ENCODE peak calls at places on chromosomes 5 and 9, in seven cellular contexts. L is epithelial cell of proximal tubule, V is fibroblast of pulmonary artery, R is GM20000, K is GM13977, W is astrocyte of the spinal cord, M is psoas muscle. J is an unnamed sample.

GRCh38 chr9:112535811-112536210 is 49.2 kb downstream of the KIAA1958 start:
- DNase-seq in M (no peak), V (peak), K (no peak), L (no peak), W (peak), R (no peak), J (no peak)

GRCh38 chr9:116434314-116434713 is 252.8 kb upstream of the TRIM32 start:
- DNase-seq in V (no peak), L (no peak), W (no peak), R (no peak), K (no peak), M (no peak), J (no peak)

GRCh38 chr5:74250304-74251102 is 390.0 kb downstream of the ENC1 start:
- DNase-seq in V (no peak), K (no peak), W (no peak), R (no peak), M (no peak), L (no peak), J (no peak)

GRCh38 chr5:171571663-171572062 is 152.2 kb downstream of the FGF18 start:
- DNase-seq in M (no peak), W (peak), L (peak), V (peak), K (no peak), R (no peak), J (no peak)

GRCh38 chr5:150502106-150502505 is 5.8 kb upstream of the NDST1 start:
- DNase-seq in W (no peak), M (no peak), L (no peak), R (no peak), K (no peak), V (no peak), J (no peak)

GRCh38 chr9:73807956-73808355 is 656.3 kb downstream of the ANXA1 start:
- DNase-seq in K (no peak), R (no peak), V (peak), M (no peak), W (peak), L (no peak), J (no peak)

GRCh38 chr9:9536481-9536880 is 1076.3 kb downstream of the PTPRD start:
- DNase-seq in W (no peak), M (no peak), V (no peak), R (no peak), L (no peak), K (no peak), J (no peak)

GRCh38 chr9:4196376-4196775 is 103.5 kb downstream of the GLIS3 start:
- DNase-seq in V (no peak), R (no peak), K (no peak), M (no peak), L (no peak), W (peak), J (no peak)

GRCh38 chr9:138043061-138043410 is 165.5 kb downstream of the CACNA1B start:
- DNase-seq in L (no peak), K (no peak), M (peak), R (no peak), W (no peak), V (no peak), J (no peak)

GRCh38 chr5:167147879-167148278 is 1143.6 kb upstream of the WWC1 start:
- DNase-seq in R (no peak), W (no peak), M (no peak), K (no peak), L (no peak), V (no peak), J (no peak)

GRCh38 chr9:116873441-116873840 is 186.3 kb downstream of the TRIM32 start:
- DNase-seq in V (no peak), R (no peak), M (no peak), L (no peak), W (no peak), K (no peak), J (no peak)

GRCh38 chr5:151772868-151773561 is 1.3 kb downstream of the G3BP1 start:
- DNase-seq in W (peak), K (no peak), M (no peak), R (no peak), V (peak), L (no peak), J (no peak)

GRCh38 chr9:133691659-133692363 is 46.3 kb downstream of the SARDH start:
- DNase-seq in R (no peak), V (no peak), L (no peak), W (peak), M (peak), K (no peak), J (peak)

GRCh38 chr5:83844320-83845068 is 123.8 kb upstream of the HAPLN1 start:
- DNase-seq in R (peak), K (peak), M (no peak), W (peak), V (peak), L (no peak), J (no peak)

GRCh38 chr5:161312882-161313281 is 233.6 kb downstream of the GABRB2 start:
- DNase-seq in K (no peak), W (no peak), V (no peak), M (no peak), R (no peak), L (no peak), J (no peak)

GRCh38 chr5:150490754-150491153 is 17.2 kb upstream of the NDST1 start:
- DNase-seq in W (no peak), K (no peak), V (no peak), L (no peak), M (no peak), R (no peak), J (no peak)

GRCh38 chr9:133342570-133342969 is 5.4 kb downstream of the MED22 start:
- DNase-seq in W (no peak), V (no peak), K (no peak), L (no peak), R (no peak), M (no peak), J (peak)

GRCh38 chr9:35611230-35611797 is 6.3 kb downstream of the TESK1 start:
- DNase-seq in W (peak), K (peak), L (no peak), M (peak), V (peak), R (peak), J (peak)

GRCh38 chr9:121634329-121634784 is 17.1 kb upstream of the DAB2IP start:
- DNase-seq in W (no peak), L (no peak), K (peak), M (no peak), V (no peak), R (peak), J (no peak)

GRCh38 chr9:78871452-78872331 is 574.8 kb downstream of the PSAT1 start:
- DNase-seq in V (peak), L (peak), W (peak), R (no peak), K (no peak), M (no peak), J (no peak)

GRCh38 chr5:68641211-68641610 is 425.7 kb downstream of the PIK3R1 start:
- DNase-seq in W (no peak), R (peak), V (no peak), L (no peak), K (peak), M (no peak), J (no peak)

GRCh38 chr5:105506692-105507277 is 1944.2 kb upstream of the NUDT12 start:
- DNase-seq in K (peak), W (peak), R (peak), V (peak), L (no peak), M (no peak), J (peak)

GRCh38 chr9:81387360-81387759 is 302.0 kb downstream of the TLE1 start:
- DNase-seq in K (no peak), M (no peak), W (no peak), L (no peak), R (no peak), V (no peak), J (no peak)

GRCh38 chr5:137638841-137639240 is 97.0 kb downstream of the KLHL3 start:
- DNase-seq in R (no peak), V (no peak), M (no peak), L (no peak), W (no peak), K (no peak), J (no peak)

GRCh38 chr5:131156385-131156784 is 8.7 kb downstream of the HINT1 start:
- DNase-seq in L (no peak), R (no peak), M (no peak), V (no peak), W (no peak), K (no peak), J (no peak)

GRCh38 chr5:138573949-138574670 is 1.1 kb downstream of the HSPA9 start:
- DNase-seq in M (no peak), R (no peak), K (no peak), L (no peak), W (no peak), V (no peak), J (no peak)

GRCh38 chr5:1642621-1643061 is 118.9 kb upstream of the LPCAT1 start:
- DNase-seq in K (no peak), R (no peak), M (peak), W (no peak), V (no peak), L (no peak), J (no peak)

GRCh38 chr5:1642221-1642620 is 118.5 kb upstream of the LPCAT1 start:
- DNase-seq in W (no peak), R (no peak), M (peak), L (no peak), K (no peak), V (no peak), J (no peak)

GRCh38 chr5:1647580-1647979 is 123.8 kb upstream of the LPCAT1 start:
- DNase-seq in W (no peak), V (no peak), M (peak), K (no peak), R (no peak), L (no peak), J (no peak)

GRCh38 chr5:1643651-1644392 is 120.1 kb upstream of the LPCAT1 start:
- DNase-seq in V (no peak), R (peak), W (no peak), K (no peak), L (no peak), M (peak), J (no peak)

DNA sequence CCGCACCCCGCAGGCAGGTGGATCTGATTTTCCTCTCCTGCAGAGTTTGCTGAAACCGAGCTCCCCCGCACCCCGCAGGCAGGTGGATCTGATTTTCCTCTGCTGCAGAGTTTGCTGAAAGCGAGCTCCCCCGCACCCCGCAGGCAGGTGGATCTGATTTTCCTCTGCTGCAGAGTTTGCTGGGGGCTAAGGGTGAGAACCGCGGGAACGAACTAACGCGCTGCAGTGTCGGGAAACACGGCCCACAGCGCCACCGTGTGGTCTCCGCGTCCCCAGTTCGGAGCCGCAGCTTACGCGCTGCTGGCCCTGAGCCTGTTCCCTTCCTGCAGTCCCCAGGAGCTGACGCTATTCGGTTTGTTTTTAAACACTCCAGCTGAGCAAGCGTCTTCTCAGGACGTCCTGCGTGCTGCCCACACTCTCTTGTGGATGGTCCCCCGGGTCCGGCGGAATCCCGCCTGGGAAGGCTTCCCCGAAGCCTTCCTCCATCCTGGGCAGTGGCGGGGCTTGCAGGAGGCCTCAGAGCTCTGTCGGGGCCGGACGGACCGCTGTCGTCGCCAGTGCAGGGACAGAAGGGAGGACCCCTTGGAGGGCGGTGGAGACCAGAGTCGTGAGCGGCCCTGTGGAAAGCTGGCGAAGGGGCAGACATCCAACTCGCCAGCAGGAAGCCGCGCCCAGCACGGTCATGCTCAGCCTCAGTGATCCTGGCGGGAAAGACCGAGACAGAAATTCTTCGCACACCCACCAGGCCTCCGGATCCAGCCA is 121.2 kb upstream of the LPCAT1 start:
- DNase-seq in K (peak), L (no peak), M (peak), R (peak), V (peak), W (peak), J (peak)
- TF ChIP-seq CTCF in K (peak), L (peak), M (peak), R (peak), V (peak), W (peak), J (peak)

GRCh38 chr5:128536861-128537305 is 1.2 kb downstream of the FBN2 start:
- DNase-seq in V (peak), K (no peak), M (no peak), L (no peak), R (no peak), W (no peak), J (no peak)
- TF ChIP-seq CTCF in V (peak), K (no peak), M (no peak), L (no peak), R (no peak), W (peak), J (no peak)

DNA sequence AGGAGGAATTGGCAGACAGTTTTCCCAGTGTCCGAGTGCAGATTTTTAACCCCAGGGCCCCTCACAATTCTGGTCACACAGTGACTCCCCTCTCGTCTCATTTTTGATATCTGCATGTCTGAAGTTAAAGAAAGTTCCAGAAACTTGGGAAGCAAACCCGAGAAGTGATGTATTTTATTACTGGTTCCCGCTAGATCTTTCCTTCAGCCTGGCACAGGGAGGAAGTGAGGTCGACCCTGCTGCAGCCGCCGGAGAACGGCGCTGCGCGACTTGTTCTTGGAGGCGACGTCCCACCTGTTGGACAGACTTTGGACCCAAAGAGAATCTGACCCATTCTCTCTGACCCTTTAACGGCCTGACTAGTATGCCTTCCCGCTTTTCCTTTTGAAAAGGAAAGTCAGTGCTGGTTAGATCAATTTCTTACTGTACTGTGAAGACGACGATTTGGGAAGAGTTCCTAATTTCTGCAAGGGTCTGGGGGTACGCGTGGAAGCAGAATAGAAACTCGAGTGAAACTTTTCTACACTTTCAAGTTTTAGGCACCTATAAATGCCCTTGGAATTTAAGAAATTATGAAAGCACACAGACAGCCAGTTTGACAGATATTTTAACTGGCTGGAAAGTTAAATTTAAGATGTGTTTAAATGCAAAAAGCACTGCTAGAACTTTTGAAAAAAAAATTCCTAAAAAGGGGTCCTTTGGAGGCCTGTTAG is 748 bp downstream of the OTULIN start:
- DNase-seq in L (no peak), K (peak), V (peak), M (peak), R (peak), W (no peak), J (no peak)
- TF ChIP-seq CTCF in L (no peak), K (peak), V (no peak), M (no peak), R (no peak), W (no peak), J (no peak)

GRCh38 chr9:125703662-125704061 is 3.3 kb downstream of the MAPKAP1 start:
- DNase-seq in K (no peak), V (no peak), W (no peak), L (no peak), M (no peak), R (no peak), J (no peak)

GRCh38 chr9:125701351-125701750 is 5.7 kb downstream of the MAPKAP1 start:
- DNase-seq in L (peak), K (no peak), V (no peak), W (peak), M (no peak), R (peak), J (no peak)

GRCh38 chr9:125705893-125706292 is 1.1 kb downstream of the MAPKAP1 start:
- DNase-seq in W (no peak), V (no peak), R (no peak), L (no peak), M (no peak), K (no peak), J (no peak)

GRCh38 chr9:125706661-125707539 is at the start of gene MAPKAP1:
- DNase-seq in M (peak), L (peak), V (peak), R (peak), W (peak), K (peak), J (peak)
- TF ChIP-seq CTCF in M (no peak), L (no peak), V (no peak), R (no peak), W (no peak), K (no peak), J (no peak)

GRCh38 chr5:169511708-169512107 is 71.9 kb upstream of the SPDL1 start:
- DNase-seq in L (no peak), K (no peak), W (no peak), V (no peak), R (no peak), M (no peak), J (no peak)
- TF ChIP-seq CTCF in L (peak), K (no peak), W (no peak), V (peak), R (no peak), M (no peak), J (no peak)

GRCh38 chr5:154723740-154724505 is 31.3 kb upstream of the LARP1 start:
- DNase-seq in V (peak), M (no peak), L (no peak), W (peak), R (no peak), K (no peak), J (no peak)

GRCh38 chr5:154728884-154729283 is 26.3 kb upstream of the LARP1 start:
- DNase-seq in R (no peak), K (no peak), M (no peak), W (no peak), V (no peak), L (no peak), J (no peak)

GRCh38 chr5:154722936-154723335 is 32.2 kb upstream of the LARP1 start:
- DNase-seq in L (no peak), V (no peak), K (no peak), W (no peak), M (no peak), R (no peak), J (no peak)

GRCh38 chr5:154729613-154730012 is 25.6 kb upstream of the LARP1 start:
- DNase-seq in K (no peak), R (no peak), V (peak), W (no peak), L (no peak), M (no peak), J (no peak)

DNA sequence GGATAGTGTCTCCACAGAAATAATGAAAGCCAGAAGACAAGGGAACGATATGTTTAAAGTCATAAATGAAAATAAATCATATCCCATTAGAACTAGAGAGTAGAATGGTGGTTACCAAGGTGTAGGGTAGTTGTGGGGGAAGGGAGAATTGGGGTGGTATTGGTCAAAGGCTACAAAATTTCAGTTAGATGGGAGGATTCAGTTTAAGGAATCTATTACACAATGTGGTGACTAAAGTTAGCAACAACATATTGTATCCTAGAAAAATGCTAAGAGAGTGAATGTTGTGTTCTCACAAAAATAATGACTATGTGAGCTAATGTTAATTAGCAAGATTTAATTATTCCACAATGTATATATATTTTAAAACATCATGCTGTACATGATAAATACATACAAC is 27.8 kb upstream of the LARP1 start:
- DNase-seq in M (no peak), L (no peak), W (no peak), R (no peak), V (no peak), K (no peak), J (no peak)
- TF ChIP-seq CTCF in M (no peak), L (no peak), W (no peak), R (no peak), V (no peak), K (no peak), J (no peak)

GRCh38 chr5:136062563-136063274 is 33.9 kb downstream of the TGFBI start:
- DNase-seq in L (no peak), W (no peak), R (no peak), M (no peak), K (peak), V (peak), J (no peak)

GRCh38 chr5:136066705-136067271 is 38.0 kb downstream of the TGFBI start:
- DNase-seq in K (no peak), L (no peak), V (peak), W (no peak), R (no peak), M (no peak), J (no peak)

GRCh38 chr5:136065588-136065987 is 36.8 kb downstream of the TGFBI start:
- DNase-seq in K (no peak), R (no peak), M (no peak), W (no peak), V (no peak), L (no peak), J (no peak)

GRCh38 chr5:136063778-136064465 is 35.1 kb downstream of the TGFBI start:
- DNase-seq in R (no peak), W (no peak), K (no peak), M (no peak), L (no peak), V (no peak), J (no peak)

GRCh38 chr5:136064510-136064909 is 35.7 kb downstream of the TGFBI start:
- DNase-seq in W (no peak), K (no peak), R (no peak), V (no peak), L (no peak), M (no peak), J (no peak)
- TF ChIP-seq CTCF in W (peak), K (no peak), R (no peak), V (peak), L (peak), M (peak), J (no peak)

DNA sequence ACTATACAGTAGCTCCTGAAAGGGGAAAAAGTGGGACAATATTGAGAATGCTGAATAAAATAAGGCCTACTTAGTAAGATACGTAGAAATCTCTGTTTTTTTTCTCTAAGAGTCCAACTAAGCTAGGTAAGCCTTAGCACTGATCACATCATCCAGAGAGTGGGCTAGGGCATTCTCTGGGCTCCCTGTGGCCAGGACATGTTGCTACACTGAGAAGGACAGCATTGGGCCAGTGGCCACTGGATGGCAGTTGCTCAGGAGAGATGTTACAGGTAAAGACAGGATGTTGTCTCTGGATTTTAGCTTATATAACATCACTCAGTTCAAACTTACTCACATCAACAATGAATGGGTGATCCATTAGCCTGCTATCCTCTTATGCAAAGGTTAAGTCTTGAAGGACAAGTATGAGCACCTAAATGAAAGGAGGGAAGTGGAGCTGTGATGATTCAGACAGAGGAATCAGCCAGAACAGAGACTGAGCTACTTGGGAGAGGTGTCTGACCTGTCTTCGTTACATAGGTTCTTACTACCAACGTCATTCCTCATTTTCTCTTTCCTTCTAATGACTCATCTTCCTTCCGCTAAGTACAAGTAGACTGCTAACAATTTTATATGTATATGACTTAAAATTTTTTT is 226.6 kb upstream of the ADCY2 start:
- DNase-seq in L (no peak), K (no peak), W (no peak), R (no peak), V (no peak), M (no peak), J (no peak)
- TF ChIP-seq CTCF in L (no peak), K (no peak), W (no peak), R (no peak), V (no peak), M (no peak), J (no peak)

GRCh38 chr5:178589180-178590140 is 733 bp downstream of the COL23A1 start:
- DNase-seq in V (peak), R (no peak), K (peak), L (no peak), W (no peak), M (peak), J (peak)
- TF ChIP-seq CTCF in V (no peak), R (no peak), K (peak), L (peak), W (peak), M (peak), J (no peak)